ENCODE peak calls at places on chromosome 10, in ten cellular contexts. One of them, this sample, is unnamed.
A peak's percentile ranks its signal among the peaks of the same experiment; 100 is the strongest.

GRCh38 chr10:132138596-132138995 is 48.2 kb upstream of the DPYSL4 start:
- DNase-seq in activated CD8-positive, alpha-beta memory T cell treated with anti-CD3 and anti-CD28 coated beads, Interleukin-2, amount 10 ng/mL, durations not matched to agents 7 days and 5 days: no peak
- DNase-seq in endodermal cell: no peak
- DNase-seq in NCI-H460: no peak
- DNase-seq in T follicular helper cell: no peak
- DNase-seq in prostate gland: no peak
- DNase-seq in ovary: no peak
- DNase-seq in stimulated activated CD4-positive, alpha-beta T cell treated with anti-CD3 and anti-CD28 coated beads, Interleukin-2, amount 100 ng/mL, for 24 hours: no peak
- DNase-seq in NCI-H1092 treated with DMSO at 0.1 percent for 48 hours: no peak
- DNase-seq in Caki2: no peak
- DNase-seq in this sample: no peak

GRCh38 chr10:124332426-124332825 is 86.3 kb downstream of the OAT start:
- DNase-seq in Caki2: peak; percentile 39
- DNase-seq in NCI-H460: no peak
- DNase-seq in NCI-H1092 treated with DMSO at 0.1 percent for 48 hours: no peak
- DNase-seq in stimulated activated CD4-positive, alpha-beta T cell treated with anti-CD3 and anti-CD28 coated beads, Interleukin-2, amount 100 ng/mL, for 24 hours: no peak
- DNase-seq in endodermal cell: no peak
- DNase-seq in prostate gland: no peak
- DNase-seq in T follicular helper cell: no peak
- DNase-seq in activated CD8-positive, alpha-beta memory T cell treated with anti-CD3 and anti-CD28 coated beads, Interleukin-2, amount 10 ng/mL, durations not matched to agents 7 days and 5 days: no peak
- DNase-seq in ovary: no peak
- DNase-seq in this sample: no peak

GRCh38 chr10:90785782-90786181 is 72.1 kb downstream of the HTR7 start:
- DNase-seq in T follicular helper cell: no peak
- DNase-seq in ovary: no peak
- DNase-seq in NCI-H460: no peak
- DNase-seq in endodermal cell: peak; percentile 55
- DNase-seq in stimulated activated CD4-positive, alpha-beta T cell treated with anti-CD3 and anti-CD28 coated beads, Interleukin-2, amount 100 ng/mL, for 24 hours: no peak
- DNase-seq in prostate gland: no peak
- DNase-seq in NCI-H1092 treated with DMSO at 0.1 percent for 48 hours: no peak
- DNase-seq in activated CD8-positive, alpha-beta memory T cell treated with anti-CD3 and anti-CD28 coated beads, Interleukin-2, amount 10 ng/mL, durations not matched to agents 7 days and 5 days: no peak
- DNase-seq in Caki2: no peak
- DNase-seq in this sample: no peak

GRCh38 chr10:68871105-68871711 is 29.9 kb upstream of the DDX50 start:
- DNase-seq in prostate gland: no peak
- DNase-seq in T follicular helper cell: no peak
- DNase-seq in endodermal cell: peak; percentile 60
- DNase-seq in NCI-H1092 treated with DMSO at 0.1 percent for 48 hours: peak; percentile 56
- DNase-seq in Caki2: peak; percentile 37
- DNase-seq in NCI-H460: no peak
- DNase-seq in activated CD8-positive, alpha-beta memory T cell treated with anti-CD3 and anti-CD28 coated beads, Interleukin-2, amount 10 ng/mL, durations not matched to agents 7 days and 5 days: no peak
- DNase-seq in stimulated activated CD4-positive, alpha-beta T cell treated with anti-CD3 and anti-CD28 coated beads, Interleukin-2, amount 100 ng/mL, for 24 hours: no peak
- DNase-seq in ovary: no peak
- DNase-seq in this sample: no peak

GRCh38 chr10:124388823-124389612 is 29.7 kb downstream of the OAT start:
- DNase-seq in prostate gland: peak; percentile 84
- DNase-seq in NCI-H1092 treated with DMSO at 0.1 percent for 48 hours: peak; percentile 53
- DNase-seq in stimulated activated CD4-positive, alpha-beta T cell treated with anti-CD3 and anti-CD28 coated beads, Interleukin-2, amount 100 ng/mL, for 24 hours: peak; percentile 96
- DNase-seq in ovary: peak; percentile 93
- DNase-seq in Caki2: peak; percentile 58
- DNase-seq in T follicular helper cell: peak; percentile 86
- DNase-seq in activated CD8-positive, alpha-beta memory T cell treated with anti-CD3 and anti-CD28 coated beads, Interleukin-2, amount 10 ng/mL, durations not matched to agents 7 days and 5 days: peak; percentile 91
- DNase-seq in NCI-H460: peak; percentile 84
- DNase-seq in endodermal cell: peak; percentile 95
- DNase-seq in this sample: peak; percentile 81

GRCh38 chr10:62738916-62739315 is 65.6 kb upstream of the ADO start:
- DNase-seq in endodermal cell: no peak
- DNase-seq in T follicular helper cell: no peak
- DNase-seq in ovary: no peak
- DNase-seq in NCI-H1092 treated with DMSO at 0.1 percent for 48 hours: no peak
- DNase-seq in prostate gland: no peak
- DNase-seq in stimulated activated CD4-positive, alpha-beta T cell treated with anti-CD3 and anti-CD28 coated beads, Interleukin-2, amount 100 ng/mL, for 24 hours: no peak
- DNase-seq in Caki2: no peak
- DNase-seq in NCI-H460: no peak
- DNase-seq in activated CD8-positive, alpha-beta memory T cell treated with anti-CD3 and anti-CD28 coated beads, Interleukin-2, amount 10 ng/mL, durations not matched to agents 7 days and 5 days: no peak
- DNase-seq in this sample: no peak

GRCh38 chr10:122957474-122957873 is 3.4 kb upstream of the C10orf88 start:
- DNase-seq in Caki2: no peak
- DNase-seq in stimulated activated CD4-positive, alpha-beta T cell treated with anti-CD3 and anti-CD28 coated beads, Interleukin-2, amount 100 ng/mL, for 24 hours: no peak
- DNase-seq in NCI-H1092 treated with DMSO at 0.1 percent for 48 hours: no peak
- DNase-seq in T follicular helper cell: no peak
- DNase-seq in ovary: no peak
- DNase-seq in activated CD8-positive, alpha-beta memory T cell treated with anti-CD3 and anti-CD28 coated beads, Interleukin-2, amount 10 ng/mL, durations not matched to agents 7 days and 5 days: no peak
- DNase-seq in NCI-H460: no peak
- DNase-seq in prostate gland: no peak
- DNase-seq in endodermal cell: no peak
- DNase-seq in this sample: no peak

GRCh38 chr10:46247808-46248569 is 38.8 kb upstream of the ANTXRL start:
- DNase-seq in ovary: no peak
- DNase-seq in activated CD8-positive, alpha-beta memory T cell treated with anti-CD3 and anti-CD28 coated beads, Interleukin-2, amount 10 ng/mL, durations not matched to agents 7 days and 5 days: no peak
- DNase-seq in NCI-H460: no peak
- DNase-seq in prostate gland: no peak
- DNase-seq in endodermal cell: no peak
- DNase-seq in T follicular helper cell: no peak
- DNase-seq in Caki2: no peak
- DNase-seq in stimulated activated CD4-positive, alpha-beta T cell treated with anti-CD3 and anti-CD28 coated beads, Interleukin-2, amount 100 ng/mL, for 24 hours: no peak
- DNase-seq in NCI-H1092 treated with DMSO at 0.1 percent for 48 hours: peak; percentile 8
- DNase-seq in this sample: peak; percentile 62

GRCh38 chr10:13711281-13711680 is 124.5 kb downstream of the PRPF18 start:
- DNase-seq in ovary: no peak
- DNase-seq in stimulated activated CD4-positive, alpha-beta T cell treated with anti-CD3 and anti-CD28 coated beads, Interleukin-2, amount 100 ng/mL, for 24 hours: no peak
- DNase-seq in endodermal cell: no peak
- DNase-seq in activated CD8-positive, alpha-beta memory T cell treated with anti-CD3 and anti-CD28 coated beads, Interleukin-2, amount 10 ng/mL, durations not matched to agents 7 days and 5 days: no peak
- DNase-seq in prostate gland: no peak
- DNase-seq in Caki2: no peak
- DNase-seq in NCI-H1092 treated with DMSO at 0.1 percent for 48 hours: peak; percentile 4
- DNase-seq in T follicular helper cell: no peak
- DNase-seq in NCI-H460: no peak
- DNase-seq in this sample: no peak

GRCh38 chr10:33347227-33347626 is 12.8 kb upstream of the NRP1 start:
- DNase-seq in prostate gland: no peak
- DNase-seq in NCI-H460: no peak
- DNase-seq in NCI-H1092 treated with DMSO at 0.1 percent for 48 hours: no peak
- DNase-seq in endodermal cell: no peak
- DNase-seq in activated CD8-positive, alpha-beta memory T cell treated with anti-CD3 and anti-CD28 coated beads, Interleukin-2, amount 10 ng/mL, durations not matched to agents 7 days and 5 days: no peak
- DNase-seq in T follicular helper cell: no peak
- DNase-seq in stimulated activated CD4-positive, alpha-beta T cell treated with anti-CD3 and anti-CD28 coated beads, Interleukin-2, amount 100 ng/mL, for 24 hours: no peak
- DNase-seq in ovary: no peak
- DNase-seq in Caki2: no peak
- DNase-seq in this sample: no peak

GRCh38 chr10:51640120-51640819 is 59.1 kb downstream of the CSTF2T start:
- DNase-seq in ovary: no peak
- DNase-seq in T follicular helper cell: no peak
- DNase-seq in endodermal cell: no peak
- DNase-seq in prostate gland: no peak
- DNase-seq in NCI-H1092 treated with DMSO at 0.1 percent for 48 hours: no peak
- DNase-seq in stimulated activated CD4-positive, alpha-beta T cell treated with anti-CD3 and anti-CD28 coated beads, Interleukin-2, amount 100 ng/mL, for 24 hours: no peak
- DNase-seq in Caki2: no peak
- DNase-seq in NCI-H460: no peak
- DNase-seq in activated CD8-positive, alpha-beta memory T cell treated with anti-CD3 and anti-CD28 coated beads, Interleukin-2, amount 10 ng/mL, durations not matched to agents 7 days and 5 days: no peak
- DNase-seq in this sample: no peak

GRCh38 chr10:1166828-1167275 is 110.7 kb downstream of the WDR37 start:
- DNase-seq in NCI-H460: no peak
- DNase-seq in ovary: no peak
- DNase-seq in NCI-H1092 treated with DMSO at 0.1 percent for 48 hours: no peak
- DNase-seq in Caki2: no peak
- DNase-seq in endodermal cell: peak; percentile 25
- DNase-seq in stimulated activated CD4-positive, alpha-beta T cell treated with anti-CD3 and anti-CD28 coated beads, Interleukin-2, amount 100 ng/mL, for 24 hours: no peak
- DNase-seq in T follicular helper cell: no peak
- DNase-seq in prostate gland: no peak
- DNase-seq in activated CD8-positive, alpha-beta memory T cell treated with anti-CD3 and anti-CD28 coated beads, Interleukin-2, amount 10 ng/mL, durations not matched to agents 7 days and 5 days: no peak
- DNase-seq in this sample: no peak

GRCh38 chr10:86188796-86189558 is 177.6 kb downstream of the GRID1 start:
- DNase-seq in NCI-H1092 treated with DMSO at 0.1 percent for 48 hours: no peak
- DNase-seq in stimulated activated CD4-positive, alpha-beta T cell treated with anti-CD3 and anti-CD28 coated beads, Interleukin-2, amount 100 ng/mL, for 24 hours: no peak
- DNase-seq in T follicular helper cell: no peak
- DNase-seq in Caki2: no peak
- DNase-seq in NCI-H460: no peak
- DNase-seq in activated CD8-positive, alpha-beta memory T cell treated with anti-CD3 and anti-CD28 coated beads, Interleukin-2, amount 10 ng/mL, durations not matched to agents 7 days and 5 days: no peak
- DNase-seq in prostate gland: no peak
- DNase-seq in ovary: no peak
- DNase-seq in endodermal cell: no peak
- DNase-seq in this sample: no peak

GRCh38 chr10:12875100-12875499 is 126.4 kb downstream of the CCDC3 start:
- DNase-seq in NCI-H1092 treated with DMSO at 0.1 percent for 48 hours: peak; percentile 62
- DNase-seq in stimulated activated CD4-positive, alpha-beta T cell treated with anti-CD3 and anti-CD28 coated beads, Interleukin-2, amount 100 ng/mL, for 24 hours: no peak
- DNase-seq in activated CD8-positive, alpha-beta memory T cell treated with anti-CD3 and anti-CD28 coated beads, Interleukin-2, amount 10 ng/mL, durations not matched to agents 7 days and 5 days: no peak
- DNase-seq in T follicular helper cell: no peak
- DNase-seq in ovary: peak; percentile 57
- DNase-seq in prostate gland: peak; percentile 77
- DNase-seq in endodermal cell: no peak
- DNase-seq in NCI-H460: no peak
- DNase-seq in Caki2: no peak
- DNase-seq in this sample: no peak